ENCODE peak calls at places on chromosomes 5 and 9, in six cellular contexts. K is HCT116, V is suprapubic skin, I is stomach, A is ovary, T is transverse colon. R is an unnamed sample.

GRCh38 chr5:180644825-180645608 is 4.4 kb downstream of the FLT4 start:
- DNase-seq in A (peak), I (no peak), T (peak), V (peak), K (no peak), R (peak)

GRCh38 chr5:76788362-76788761 is 30.5 kb upstream of the F2RL1 start:
- DNase-seq in K (no peak), A (no peak), V (no peak), T (peak), I (peak), R (no peak)

GRCh38 chr9:13324988-13325387 is 45.5 kb upstream of the MPDZ start:
- DNase-seq in T (no peak), I (no peak), V (no peak), A (no peak), K (no peak), R (no peak)

GRCh38 chr9:113678874-113679273 is 197.2 kb upstream of the ZNF618 start:
- DNase-seq in K (no peak), V (no peak), T (no peak), A (no peak), I (no peak), R (no peak)

GRCh38 chr5:129945779-129946270 is 41.6 kb downstream of the CHSY3 start:
- DNase-seq in T (no peak), I (no peak), K (no peak), A (no peak), V (no peak), R (no peak)

GRCh38 chr9:123375725-123376132 is 19.7 kb downstream of the CRB2 start:
- DNase-seq in I (no peak), A (peak), K (no peak), T (peak), V (no peak), R (no peak)

GRCh38 chr5:179227578-179228311 is 117.5 kb downstream of the ADAMTS2 start:
- DNase-seq in K (no peak), T (peak), V (peak), A (peak), I (no peak), R (peak)

GRCh38 chr5:171984748-171985419 is 21.6 kb downstream of the FBXW11 start:
- DNase-seq in T (no peak), A (no peak), K (no peak), I (no peak), V (no peak), R (no peak)

GRCh38 chr9:79674052-79674777 is 102.5 kb downstream of the TLE4 start:
- DNase-seq in V (no peak), T (no peak), I (no peak), A (no peak), K (no peak), R (no peak)

GRCh38 chr9:69223605-69224004 is 49.5 kb downstream of the TJP2 start:
- DNase-seq in A (peak), K (peak), V (no peak), I (no peak), T (no peak), R (no peak)

GRCh38 chr9:108325406-108325805 is 530.4 kb downstream of the ACTL7B start:
- DNase-seq in I (no peak), V (no peak), A (no peak), K (no peak), T (no peak), R (no peak)

GRCh38 chr5:134902071-134902801 is 2.7 kb upstream of the PCBD2 start:
- DNase-seq in V (no peak), T (no peak), I (no peak), A (no peak), K (no peak), R (peak)

GRCh38 chr9:121075251-121076036 is 689 bp downstream of the CNTRL start:
- DNase-seq in V (no peak), A (no peak), I (no peak), T (no peak), K (no peak), R (no peak)

GRCh38 chr5:24789631-24790354 is 145.0 kb upstream of the CDH10 start:
- DNase-seq in T (no peak), K (no peak), V (no peak), I (no peak), A (no peak), R (no peak)

GRCh38 chr5:173326501-173326960 is 1.7 kb downstream of the STC2 start:
- DNase-seq in K (no peak), T (no peak), V (no peak), A (no peak), I (no peak), R (peak)

GRCh38 chr5:154168395-154168794 is 22.1 kb upstream of the GALNT10 start:
- DNase-seq in K (no peak), V (no peak), A (no peak), T (no peak), I (no peak), R (no peak)

GRCh38 chr5:126468091-126468490 is 44.9 kb downstream of the GRAMD2B start:
- DNase-seq in I (no peak), K (no peak), A (no peak), T (no peak), V (no peak), R (no peak)

GRCh38 chr5:176693477-176693851 is 46.2 kb downstream of the TSPAN17 start:
- DNase-seq in T (peak), K (no peak), I (peak), V (no peak), A (no peak), R (no peak)

GRCh38 chr9:79028101-79028500 is 543.7 kb upstream of the TLE4 start:
- DNase-seq in I (no peak), V (no peak), T (no peak), K (no peak), A (no peak), R (no peak)

GRCh38 chr9:75087279-75087823 is 604 bp downstream of the NMRK1 start:
- DNase-seq in V (no peak), I (peak), A (peak), T (peak), K (no peak), R (no peak)

GRCh38 chr9:128800061-128800460 is 13.0 kb downstream of the TBC1D13 start:
- DNase-seq in A (no peak), V (no peak), I (no peak), T (no peak), K (no peak), R (no peak)

GRCh38 chr5:134554319-134555222 is 29.1 kb downstream of the JADE2 start:
- DNase-seq in T (peak), A (peak), I (peak), K (no peak), V (no peak), R (no peak)

GRCh38 chr5:30131-30530 is 61.8 kb upstream of the PLEKHG4B start:
- DNase-seq in I (no peak), T (no peak), V (no peak), K (no peak), A (no peak), R (no peak)

GRCh38 chr9:117494401-117495130 is 79.7 kb upstream of the ASTN2 start:
- DNase-seq in V (no peak), K (no peak), A (no peak), T (no peak), I (no peak), R (no peak)

GRCh38 chr5:35185518-35185917 is 44.8 kb downstream of the PRLR start:
- DNase-seq in V (no peak), T (peak), A (no peak), K (no peak), I (no peak), R (no peak)

GRCh38 chr5:35357973-35358372 is 127.7 kb upstream of the PRLR start:
- DNase-seq in V (no peak), K (no peak), T (no peak), I (no peak), A (no peak), R (no peak)

GRCh38 chr9:119368681-119369581 is at the start of gene BRINP1:
- DNase-seq in K (no peak), T (no peak), A (no peak), V (no peak), I (no peak), R (no peak)

GRCh38 chr9:112556497-112557085 is 70.0 kb downstream of the KIAA1958 start:
- DNase-seq in V (no peak), K (no peak), I (no peak), A (no peak), T (no peak), R (no peak)

GRCh38 chr5:147484708-147485020 is 25.2 kb downstream of the DPYSL3 start:
- DNase-seq in A (no peak), V (no peak), K (no peak), I (no peak), T (no peak), R (no peak)

GRCh38 chr5:170451764-170452365 is 52.0 kb upstream of the KCNIP1 start:
- DNase-seq in K (no peak), I (no peak), T (no peak), A (no peak), V (no peak), R (no peak)

GRCh38 chr5:14686517-14686916 is 22.0 kb downstream of the OTULIN start:
- DNase-seq in A (no peak), T (no peak), I (no peak), K (no peak), V (no peak), R (no peak)

GRCh38 chr5:32403760-32404159 is 40.8 kb downstream of the ZFR start:
- DNase-seq in V (no peak), A (no peak), K (no peak), I (no peak), T (no peak), R (no peak)

GRCh38 chr5:65506961-65507360 is 25.2 kb upstream of the ADAMTS6 start:
- DNase-seq in K (no peak), T (no peak), V (no peak), I (no peak), A (no peak), R (no peak)

GRCh38 chr5:110092955-110093785 is 403.4 kb downstream of the MAN2A1 start:
- DNase-seq in A (no peak), V (no peak), I (peak), T (no peak), K (no peak), R (no peak)

GRCh38 chr9:38641985-38642864 is 21.8 kb upstream of the ANKRD18A start:
- DNase-seq in V (no peak), A (no peak), I (peak), K (peak), T (peak), R (no peak)

GRCh38 chr9:135992486-135993408 is 31.6 kb upstream of the UBAC1 start:
- DNase-seq in I (peak), A (peak), K (no peak), V (peak), T (peak), R (peak)
- TF ChIP-seq POLR2A in I (no peak), A (peak), K (no peak), V (no peak), T (no peak), R (no peak)

GRCh38 chr5:151076616-151077015 is 4.2 kb downstream of the TNIP1 start:
- DNase-seq in V (no peak), I (no peak), A (no peak), K (no peak), T (no peak), R (peak)

GRCh38 chr5:151077419-151077818 is 3.4 kb downstream of the TNIP1 start:
- DNase-seq in I (no peak), A (no peak), K (no peak), T (no peak), V (no peak), R (peak)

GRCh38 chr5:151080620-151081425 is at the start of gene TNIP1:
- DNase-seq in K (peak), V (peak), T (peak), I (peak), A (peak), R (peak)

GRCh38 chr5:151079838-151080619 is 805 bp downstream of the TNIP1 start:
- DNase-seq in K (no peak), I (no peak), A (no peak), T (no peak), V (no peak), R (peak)

DNA sequence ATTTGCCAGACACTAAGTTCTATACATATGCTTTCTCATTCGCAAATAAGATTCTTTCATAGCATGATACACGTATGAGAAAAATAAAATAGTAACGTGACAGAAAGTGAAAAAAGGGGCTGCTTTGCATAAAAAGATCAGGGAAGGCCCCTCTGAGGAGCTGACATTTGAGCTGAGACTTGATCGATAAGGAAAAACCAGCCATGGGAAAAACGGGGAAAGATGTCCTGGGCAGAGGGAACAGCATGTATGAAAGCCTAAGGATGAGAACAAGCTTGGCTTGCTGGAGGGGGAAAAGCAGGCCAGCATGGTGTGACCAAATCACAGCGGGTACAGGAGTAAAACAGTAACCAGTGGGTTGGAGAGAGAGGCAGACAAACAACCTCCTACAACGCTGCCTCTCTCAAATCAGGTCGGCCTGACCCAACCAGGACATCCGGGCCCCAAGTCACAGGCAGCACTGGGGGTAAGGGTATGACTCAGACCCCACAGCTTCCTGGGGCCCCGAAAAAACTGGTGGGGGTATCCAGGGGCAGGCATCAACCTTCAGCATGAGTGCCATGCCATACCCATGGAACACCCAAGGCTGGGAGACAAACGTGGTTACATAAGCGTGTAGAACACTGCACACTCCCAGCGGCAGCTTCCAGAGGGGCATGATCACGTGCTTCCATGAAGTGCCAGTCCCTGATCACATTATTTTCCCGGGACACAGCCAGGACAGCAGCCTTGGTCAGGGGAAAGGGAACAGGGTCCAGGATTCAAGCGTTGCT is 2.2 kb downstream of the TNIP1 start:
- DNase-seq in K (no peak), I (no peak), A (no peak), V (no peak), T (peak), R (peak)
- TF ChIP-seq POLR2A in K (no peak), I (no peak), A (no peak), V (no peak), T (no peak), R (no peak)

GRCh38 chr5:72645447-72645846 is 138.2 kb upstream of the ZNF366 start:
- DNase-seq in T (no peak), A (no peak), I (no peak), K (no peak), V (no peak), R (no peak)
- TF ChIP-seq POLR2A in T (no peak), A (no peak), I (no peak), K (no peak), V (no peak), R (no peak)

GRCh38 chr5:87267574-87268125 is at the start of gene RASA1:
- DNase-seq in A (peak), K (peak), T (peak), I (peak), V (peak), R (peak)

GRCh38 chr5:87266914-87267573 is 639 bp upstream of the RASA1 start:
- DNase-seq in V (no peak), A (no peak), T (no peak), K (no peak), I (no peak), R (no peak)

GRCh38 chr5:87268970-87269377 is 1.3 kb downstream of the RASA1 start:
- DNase-seq in K (no peak), V (no peak), I (no peak), T (no peak), A (no peak), R (no peak)

GRCh38 chr5:87263498-87263897 is 4.2 kb upstream of the RASA1 start:
- DNase-seq in V (no peak), I (no peak), K (no peak), A (no peak), T (no peak), R (no peak)

DNA sequence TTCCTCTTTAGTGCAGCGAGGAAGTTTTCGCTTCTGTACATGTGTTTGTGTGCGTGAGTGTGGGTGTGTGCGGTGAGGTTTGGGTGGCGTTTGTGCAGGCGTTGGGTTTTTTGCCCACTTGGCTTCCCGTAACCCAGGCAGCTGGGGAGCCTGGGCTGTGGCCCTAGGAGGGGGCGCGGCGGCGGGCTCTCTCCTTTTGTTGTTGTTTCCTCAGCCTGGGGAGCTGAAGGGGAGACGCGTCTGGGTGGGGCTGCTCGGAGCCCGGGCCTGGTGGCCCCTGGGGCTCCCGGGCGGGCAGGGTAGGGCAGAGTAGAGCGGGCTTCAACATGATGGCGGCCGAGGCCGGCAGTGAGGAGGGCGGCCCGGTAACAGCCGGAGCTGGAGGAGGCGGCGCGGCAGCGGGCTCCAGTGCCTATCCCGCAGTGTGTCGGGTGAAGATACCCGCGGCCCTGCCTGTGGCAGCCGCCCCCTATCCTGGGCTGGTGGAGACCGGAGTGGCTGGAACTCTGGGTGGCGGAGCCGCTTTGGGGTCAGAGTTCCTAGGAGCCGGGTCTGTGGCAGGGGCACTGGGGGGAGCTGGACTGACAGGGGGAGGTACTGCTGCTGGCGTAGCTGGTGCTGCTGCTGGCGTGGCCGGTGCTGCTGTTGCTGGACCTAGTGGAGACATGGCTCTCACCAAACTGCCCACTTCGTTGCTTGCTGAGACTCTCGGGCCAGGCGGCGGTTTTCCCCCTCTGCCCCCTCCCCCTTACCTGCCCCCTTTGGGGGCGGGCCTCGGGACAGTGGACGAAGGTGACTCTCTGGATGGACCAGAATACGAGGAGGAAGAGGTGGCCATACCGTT is 665 bp downstream of the RASA1 start:
- DNase-seq in A (peak), I (peak), V (peak), T (peak), K (peak), R (peak)
- TF ChIP-seq POLR2A in A (no peak), I (no peak), V (no peak), T (peak), K (no peak), R (no peak)

GRCh38 chr9:2809692-2810423 is 34.0 kb downstream of the PUM3 start:
- DNase-seq in T (no peak), V (no peak), A (peak), I (no peak), K (no peak), R (no peak)
- TF ChIP-seq POLR2A in T (no peak), V (no peak), A (no peak), I (no peak), K (no peak), R (no peak)

GRCh38 chr5:55933377-55934116 is 61.2 kb downstream of the IL6ST start:
- DNase-seq in T (no peak), K (no peak), A (no peak), I (no peak), V (no peak), R (no peak)
- TF ChIP-seq POLR2A in T (no peak), K (no peak), A (no peak), I (no peak), V (no peak), R (no peak)

DNA sequence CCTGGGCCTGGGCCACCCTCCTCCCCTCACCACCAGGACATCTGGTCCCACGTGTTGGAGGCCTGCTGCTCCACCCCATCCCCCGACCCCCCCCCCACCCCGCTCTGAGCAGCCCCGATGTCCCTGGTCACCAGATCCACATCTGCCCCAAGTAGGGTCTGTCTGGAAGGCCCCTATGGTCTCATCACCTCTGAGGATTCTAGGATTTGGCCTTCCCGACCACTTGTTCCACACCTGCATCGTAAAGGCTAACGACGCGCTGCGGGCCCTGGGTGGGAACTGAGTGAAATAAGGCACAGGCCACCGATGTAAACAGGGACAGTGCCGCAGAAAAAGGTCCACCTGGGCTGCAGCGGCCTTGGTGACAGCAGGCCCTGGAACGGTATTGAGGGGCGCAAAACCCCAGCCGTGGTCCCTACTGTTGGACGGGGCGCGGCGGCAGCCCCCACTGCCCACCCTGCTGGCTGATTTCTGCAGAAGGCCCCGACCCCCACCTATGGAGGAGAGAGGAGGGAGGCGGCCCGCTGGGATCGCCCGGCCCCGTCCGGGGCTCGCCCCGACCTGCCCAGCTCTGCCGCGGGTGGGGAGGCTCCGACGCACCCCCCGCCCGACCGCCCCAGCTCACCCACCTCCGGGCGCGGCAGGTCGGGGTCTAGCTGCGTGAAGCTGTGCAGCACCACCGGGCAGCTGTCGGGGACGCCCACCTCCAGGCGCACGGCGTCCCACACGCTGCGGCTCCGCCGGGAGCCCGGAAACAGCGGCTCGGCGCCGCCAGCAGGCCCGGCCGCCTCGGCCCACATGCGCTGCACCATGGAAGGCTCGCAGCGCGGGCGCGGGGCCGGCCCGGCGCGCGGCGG is 469 bp downstream of the RALGDS start:
- DNase-seq in V (no peak), I (no peak), A (no peak), T (no peak), K (no peak), R (peak)
- TF ChIP-seq POLR2A in V (no peak), I (no peak), A (no peak), T (peak), K (peak), R (no peak)

GRCh38 chr9:127612993-127613954 is 1.2 kb downstream of the STXBP1 start:
- DNase-seq in A (peak), I (peak), V (peak), K (no peak), T (peak), R (peak)
- TF ChIP-seq POLR2A in A (peak), I (no peak), V (no peak), K (no peak), T (peak), R (no peak)

R was measured in spleen.